ENCODE peak calls at places on chromosomes 11 and 22, in nine cellular contexts. One of them, this sample, is unnamed.

GRCh38 chr11:63858628-63859550 is 20.0 kb downstream of the MARK2 start:
- DNase-seq in NCI-H1092 treated with DMSO at 0.1 percent for 48 hours: no peak
- DNase-seq in HTR-8/SVneo: no peak
- DNase-seq in small intestine: peak
- DNase-seq in A549: no peak
- DNase-seq in astrocyte of the spinal cord: peak
- DNase-seq in activated gamma-delta T cell: no peak
- DNase-seq in NCI-H2171 treated with DMSO at 0.1 percent for 48 hours: no peak
- DNase-seq in CD8-positive, alpha-beta T cell: no peak
- DNase-seq in this sample: peak

GRCh38 chr11:134640971-134641968 is 229.2 kb upstream of the B3GAT1 start:
- DNase-seq in NCI-H1092 treated with DMSO at 0.1 percent for 48 hours: no peak
- DNase-seq in HTR-8/SVneo: no peak
- DNase-seq in small intestine: no peak
- DNase-seq in A549: no peak
- DNase-seq in astrocyte of the spinal cord: no peak
- DNase-seq in activated gamma-delta T cell: no peak
- DNase-seq in NCI-H2171 treated with DMSO at 0.1 percent for 48 hours: no peak
- DNase-seq in CD8-positive, alpha-beta T cell: no peak
- DNase-seq in this sample: no peak

GRCh38 chr11:870418-870817 is 27.8 kb downstream of the TSPAN4 start:
- DNase-seq in NCI-H1092 treated with DMSO at 0.1 percent for 48 hours: no peak
- DNase-seq in HTR-8/SVneo: no peak
- DNase-seq in small intestine: no peak
- DNase-seq in A549: no peak
- DNase-seq in astrocyte of the spinal cord: no peak
- DNase-seq in activated gamma-delta T cell: no peak
- DNase-seq in NCI-H2171 treated with DMSO at 0.1 percent for 48 hours: no peak
- DNase-seq in CD8-positive, alpha-beta T cell: no peak
- DNase-seq in this sample: no peak

GRCh38 chr11:124602751-124603150 is 8.5 kb upstream of the PANX3 start:
- DNase-seq in NCI-H1092 treated with DMSO at 0.1 percent for 48 hours: no peak
- DNase-seq in HTR-8/SVneo: no peak
- DNase-seq in small intestine: no peak
- DNase-seq in A549: no peak
- DNase-seq in astrocyte of the spinal cord: no peak
- DNase-seq in activated gamma-delta T cell: no peak
- DNase-seq in NCI-H2171 treated with DMSO at 0.1 percent for 48 hours: no peak
- DNase-seq in CD8-positive, alpha-beta T cell: no peak
- DNase-seq in this sample: no peak

GRCh38 chr22:32985899-32986772 is 72.0 kb downstream of the SYN3 start:
- DNase-seq in NCI-H1092 treated with DMSO at 0.1 percent for 48 hours: peak
- DNase-seq in HTR-8/SVneo: peak
- DNase-seq in small intestine: peak
- DNase-seq in A549: peak
- DNase-seq in astrocyte of the spinal cord: peak
- DNase-seq in activated gamma-delta T cell: no peak
- DNase-seq in NCI-H2171 treated with DMSO at 0.1 percent for 48 hours: peak
- DNase-seq in CD8-positive, alpha-beta T cell: peak
- DNase-seq in this sample: peak

GRCh38 chr11:70674605-70675004 is 276.3 kb downstream of the CTTN start:
- DNase-seq in NCI-H1092 treated with DMSO at 0.1 percent for 48 hours: no peak
- DNase-seq in HTR-8/SVneo: no peak
- DNase-seq in small intestine: no peak
- DNase-seq in A549: no peak
- DNase-seq in astrocyte of the spinal cord: no peak
- DNase-seq in activated gamma-delta T cell: no peak
- DNase-seq in NCI-H2171 treated with DMSO at 0.1 percent for 48 hours: no peak
- DNase-seq in CD8-positive, alpha-beta T cell: no peak
- DNase-seq in this sample: no peak

GRCh38 chr22:41217553-41218157 is 12.5 kb downstream of the L3MBTL2 start:
- DNase-seq in NCI-H1092 treated with DMSO at 0.1 percent for 48 hours: peak
- DNase-seq in HTR-8/SVneo: no peak
- DNase-seq in small intestine: peak
- DNase-seq in A549: no peak
- DNase-seq in astrocyte of the spinal cord: peak
- DNase-seq in activated gamma-delta T cell: no peak
- DNase-seq in NCI-H2171 treated with DMSO at 0.1 percent for 48 hours: no peak
- DNase-seq in CD8-positive, alpha-beta T cell: no peak
- DNase-seq in this sample: peak

GRCh38 chr11:18392434-18393321 is 1.7 kb upstream of the LDHA start:
- DNase-seq in NCI-H1092 treated with DMSO at 0.1 percent for 48 hours: no peak
- DNase-seq in HTR-8/SVneo: no peak
- DNase-seq in small intestine: no peak
- DNase-seq in A549: no peak
- DNase-seq in astrocyte of the spinal cord: no peak
- DNase-seq in activated gamma-delta T cell: no peak
- DNase-seq in NCI-H2171 treated with DMSO at 0.1 percent for 48 hours: no peak
- DNase-seq in CD8-positive, alpha-beta T cell: no peak
- DNase-seq in this sample: no peak

GRCh38 chr11:46345131-46345597 is 2.1 kb upstream of the DGKZ start:
- DNase-seq in NCI-H1092 treated with DMSO at 0.1 percent for 48 hours: no peak
- DNase-seq in HTR-8/SVneo: no peak
- DNase-seq in small intestine: no peak
- DNase-seq in A549: no peak
- DNase-seq in astrocyte of the spinal cord: no peak
- DNase-seq in activated gamma-delta T cell: no peak
- DNase-seq in NCI-H2171 treated with DMSO at 0.1 percent for 48 hours: peak
- DNase-seq in CD8-positive, alpha-beta T cell: no peak
- DNase-seq in this sample: no peak

GRCh38 chr22:39317084-39317755 is 2.2 kb downstream of the RPL3 start:
- DNase-seq in NCI-H1092 treated with DMSO at 0.1 percent for 48 hours: no peak
- DNase-seq in HTR-8/SVneo: no peak
- DNase-seq in small intestine: no peak
- DNase-seq in A549: no peak
- DNase-seq in astrocyte of the spinal cord: no peak
- DNase-seq in activated gamma-delta T cell: no peak
- DNase-seq in NCI-H2171 treated with DMSO at 0.1 percent for 48 hours: no peak
- DNase-seq in CD8-positive, alpha-beta T cell: no peak
- DNase-seq in this sample: no peak

GRCh38 chr11:20015101-20015500 is 145.2 kb downstream of the DBX1 start:
- DNase-seq in NCI-H1092 treated with DMSO at 0.1 percent for 48 hours: no peak
- DNase-seq in HTR-8/SVneo: no peak
- DNase-seq in small intestine: no peak
- DNase-seq in A549: no peak
- DNase-seq in astrocyte of the spinal cord: no peak
- DNase-seq in activated gamma-delta T cell: no peak
- DNase-seq in NCI-H2171 treated with DMSO at 0.1 percent for 48 hours: no peak
- DNase-seq in CD8-positive, alpha-beta T cell: no peak
- DNase-seq in this sample: no peak

GRCh38 chr11:115965754-115966504 is 461.7 kb upstream of the CADM1 start:
- DNase-seq in NCI-H1092 treated with DMSO at 0.1 percent for 48 hours: peak
- DNase-seq in HTR-8/SVneo: no peak
- DNase-seq in small intestine: no peak
- DNase-seq in A549: no peak
- DNase-seq in astrocyte of the spinal cord: no peak
- DNase-seq in activated gamma-delta T cell: no peak
- DNase-seq in NCI-H2171 treated with DMSO at 0.1 percent for 48 hours: no peak
- DNase-seq in CD8-positive, alpha-beta T cell: no peak
- DNase-seq in this sample: no peak

GRCh38 chr22:20803696-20804324 is 29.9 kb downstream of the SERPIND1 start:
- DNase-seq in NCI-H1092 treated with DMSO at 0.1 percent for 48 hours: no peak
- DNase-seq in HTR-8/SVneo: peak
- DNase-seq in small intestine: peak
- DNase-seq in A549: peak
- DNase-seq in astrocyte of the spinal cord: peak
- DNase-seq in activated gamma-delta T cell: no peak
- DNase-seq in NCI-H2171 treated with DMSO at 0.1 percent for 48 hours: peak
- DNase-seq in CD8-positive, alpha-beta T cell: no peak
- DNase-seq in this sample: peak

GRCh38 chr11:14645985-14646900 is 2.6 kb downstream of the PDE3B start:
- DNase-seq in NCI-H1092 treated with DMSO at 0.1 percent for 48 hours: no peak
- DNase-seq in HTR-8/SVneo: no peak
- DNase-seq in small intestine: peak
- DNase-seq in A549: no peak
- DNase-seq in astrocyte of the spinal cord: no peak
- DNase-seq in activated gamma-delta T cell: no peak
- DNase-seq in NCI-H2171 treated with DMSO at 0.1 percent for 48 hours: no peak
- DNase-seq in CD8-positive, alpha-beta T cell: no peak
- DNase-seq in this sample: no peak

GRCh38 chr11:7900686-7901085 is 30.4 kb downstream of the OR10A6 start:
- DNase-seq in NCI-H1092 treated with DMSO at 0.1 percent for 48 hours: no peak
- DNase-seq in HTR-8/SVneo: no peak
- DNase-seq in small intestine: peak
- DNase-seq in A549: no peak
- DNase-seq in astrocyte of the spinal cord: no peak
- DNase-seq in activated gamma-delta T cell: no peak
- DNase-seq in NCI-H2171 treated with DMSO at 0.1 percent for 48 hours: no peak
- DNase-seq in CD8-positive, alpha-beta T cell: no peak
- DNase-seq in this sample: no peak

GRCh38 chr11:34416746-34417145 is 22.0 kb upstream of the CAT start:
- DNase-seq in NCI-H1092 treated with DMSO at 0.1 percent for 48 hours: no peak
- DNase-seq in HTR-8/SVneo: no peak
- DNase-seq in small intestine: no peak
- DNase-seq in A549: no peak
- DNase-seq in astrocyte of the spinal cord: no peak
- DNase-seq in activated gamma-delta T cell: no peak
- DNase-seq in NCI-H2171 treated with DMSO at 0.1 percent for 48 hours: no peak
- DNase-seq in CD8-positive, alpha-beta T cell: no peak
- DNase-seq in this sample: no peak

GRCh38 chr11:121881806-121882205 is 234.2 kb downstream of the BLID start:
- DNase-seq in NCI-H1092 treated with DMSO at 0.1 percent for 48 hours: no peak
- DNase-seq in HTR-8/SVneo: no peak
- DNase-seq in small intestine: no peak
- DNase-seq in A549: no peak
- DNase-seq in astrocyte of the spinal cord: peak
- DNase-seq in activated gamma-delta T cell: no peak
- DNase-seq in NCI-H2171 treated with DMSO at 0.1 percent for 48 hours: no peak
- DNase-seq in CD8-positive, alpha-beta T cell: no peak
- DNase-seq in this sample: no peak

GRCh38 chr11:123590296-123590912 is 64.0 kb downstream of the SCN3B start:
- DNase-seq in NCI-H1092 treated with DMSO at 0.1 percent for 48 hours: no peak
- DNase-seq in HTR-8/SVneo: peak
- DNase-seq in small intestine: peak
- DNase-seq in A549: peak
- DNase-seq in astrocyte of the spinal cord: peak
- DNase-seq in activated gamma-delta T cell: no peak
- DNase-seq in NCI-H2171 treated with DMSO at 0.1 percent for 48 hours: no peak
- DNase-seq in CD8-positive, alpha-beta T cell: no peak
- DNase-seq in this sample: no peak

GRCh38 chr22:45469573-45470383 is 32.9 kb upstream of the FBLN1 start:
- DNase-seq in NCI-H1092 treated with DMSO at 0.1 percent for 48 hours: no peak
- DNase-seq in HTR-8/SVneo: no peak
- DNase-seq in small intestine: no peak
- DNase-seq in A549: no peak
- DNase-seq in astrocyte of the spinal cord: no peak
- DNase-seq in activated gamma-delta T cell: no peak
- DNase-seq in NCI-H2171 treated with DMSO at 0.1 percent for 48 hours: peak
- DNase-seq in CD8-positive, alpha-beta T cell: no peak
- DNase-seq in this sample: no peak

GRCh38 chr11:120828847-120829246 is 195.1 kb upstream of the TBCEL start:
- DNase-seq in NCI-H1092 treated with DMSO at 0.1 percent for 48 hours: no peak
- DNase-seq in HTR-8/SVneo: no peak
- DNase-seq in small intestine: no peak
- DNase-seq in A549: no peak
- DNase-seq in astrocyte of the spinal cord: no peak
- DNase-seq in activated gamma-delta T cell: no peak
- DNase-seq in NCI-H2171 treated with DMSO at 0.1 percent for 48 hours: no peak
- DNase-seq in CD8-positive, alpha-beta T cell: no peak
- DNase-seq in this sample: no peak

GRCh38 chr11:95459268-95460040 is 228.5 kb upstream of the SESN3 start:
- DNase-seq in NCI-H1092 treated with DMSO at 0.1 percent for 48 hours: peak
- DNase-seq in HTR-8/SVneo: no peak
- DNase-seq in small intestine: no peak
- DNase-seq in A549: no peak
- DNase-seq in astrocyte of the spinal cord: no peak
- DNase-seq in activated gamma-delta T cell: no peak
- DNase-seq in NCI-H2171 treated with DMSO at 0.1 percent for 48 hours: peak
- DNase-seq in CD8-positive, alpha-beta T cell: no peak
- DNase-seq in this sample: no peak

GRCh38 chr11:7575841-7576451 is 62.1 kb downstream of the PPFIBP2 start:
- DNase-seq in NCI-H1092 treated with DMSO at 0.1 percent for 48 hours: no peak
- DNase-seq in HTR-8/SVneo: no peak
- DNase-seq in small intestine: peak
- DNase-seq in A549: peak
- DNase-seq in astrocyte of the spinal cord: no peak
- DNase-seq in activated gamma-delta T cell: no peak
- DNase-seq in NCI-H2171 treated with DMSO at 0.1 percent for 48 hours: peak
- DNase-seq in CD8-positive, alpha-beta T cell: no peak
- DNase-seq in this sample: peak

GRCh38 chr11:587978-588380 is 11.7 kb downstream of the PHRF1 start:
- DNase-seq in NCI-H1092 treated with DMSO at 0.1 percent for 48 hours: no peak
- DNase-seq in HTR-8/SVneo: peak
- DNase-seq in small intestine: peak
- DNase-seq in A549: peak
- DNase-seq in astrocyte of the spinal cord: peak
- DNase-seq in activated gamma-delta T cell: no peak
- DNase-seq in NCI-H2171 treated with DMSO at 0.1 percent for 48 hours: no peak
- DNase-seq in CD8-positive, alpha-beta T cell: peak
- DNase-seq in this sample: no peak

GRCh38 chr22:35310556-35311550 is 11.2 kb downstream of the TOM1 start:
- DNase-seq in NCI-H1092 treated with DMSO at 0.1 percent for 48 hours: no peak
- DNase-seq in HTR-8/SVneo: no peak
- DNase-seq in small intestine: peak
- DNase-seq in A549: no peak
- DNase-seq in astrocyte of the spinal cord: no peak
- DNase-seq in activated gamma-delta T cell: no peak
- DNase-seq in NCI-H2171 treated with DMSO at 0.1 percent for 48 hours: no peak
- DNase-seq in CD8-positive, alpha-beta T cell: no peak
- DNase-seq in this sample: no peak

GRCh38 chr11:45332486-45332934 is 46.4 kb upstream of the SYT13 start:
- DNase-seq in NCI-H1092 treated with DMSO at 0.1 percent for 48 hours: peak
- DNase-seq in HTR-8/SVneo: peak
- DNase-seq in small intestine: peak
- DNase-seq in A549: peak
- DNase-seq in astrocyte of the spinal cord: peak
- DNase-seq in activated gamma-delta T cell: no peak
- DNase-seq in NCI-H2171 treated with DMSO at 0.1 percent for 48 hours: peak
- DNase-seq in CD8-positive, alpha-beta T cell: no peak
- DNase-seq in this sample: peak

GRCh38 chr11:29782447-29782846 is 234.4 kb downstream of the KCNA4 start:
- DNase-seq in NCI-H1092 treated with DMSO at 0.1 percent for 48 hours: no peak
- DNase-seq in HTR-8/SVneo: no peak
- DNase-seq in small intestine: no peak
- DNase-seq in A549: no peak
- DNase-seq in astrocyte of the spinal cord: no peak
- DNase-seq in activated gamma-delta T cell: no peak
- DNase-seq in NCI-H2171 treated with DMSO at 0.1 percent for 48 hours: no peak
- DNase-seq in CD8-positive, alpha-beta T cell: no peak
- DNase-seq in this sample: peak

GRCh38 chr11:45184640-45185039 is 38.2 kb downstream of the PRDM11 start:
- DNase-seq in NCI-H1092 treated with DMSO at 0.1 percent for 48 hours: no peak
- DNase-seq in HTR-8/SVneo: no peak
- DNase-seq in small intestine: no peak
- DNase-seq in A549: no peak
- DNase-seq in astrocyte of the spinal cord: no peak
- DNase-seq in activated gamma-delta T cell: no peak
- DNase-seq in NCI-H2171 treated with DMSO at 0.1 percent for 48 hours: no peak
- DNase-seq in CD8-positive, alpha-beta T cell: no peak
- DNase-seq in this sample: no peak

GRCh38 chr11:78630155-78630554 is 55.5 kb upstream of the NARS2 start:
- DNase-seq in NCI-H1092 treated with DMSO at 0.1 percent for 48 hours: no peak
- DNase-seq in HTR-8/SVneo: no peak
- DNase-seq in small intestine: no peak
- DNase-seq in A549: no peak
- DNase-seq in astrocyte of the spinal cord: no peak
- DNase-seq in activated gamma-delta T cell: no peak
- DNase-seq in NCI-H2171 treated with DMSO at 0.1 percent for 48 hours: no peak
- DNase-seq in CD8-positive, alpha-beta T cell: no peak
- DNase-seq in this sample: no peak

GRCh38 chr11:58573451-58574104 is 2.1 kb downstream of the LPXN start:
- DNase-seq in NCI-H1092 treated with DMSO at 0.1 percent for 48 hours: no peak
- DNase-seq in HTR-8/SVneo: peak
- DNase-seq in small intestine: no peak
- DNase-seq in A549: peak
- DNase-seq in astrocyte of the spinal cord: peak
- DNase-seq in activated gamma-delta T cell: no peak
- DNase-seq in NCI-H2171 treated with DMSO at 0.1 percent for 48 hours: no peak
- DNase-seq in CD8-positive, alpha-beta T cell: peak
- DNase-seq in this sample: peak

GRCh38 chr11:12599408-12600143 is 74.6 kb upstream of the TEAD1 start:
- DNase-seq in NCI-H1092 treated with DMSO at 0.1 percent for 48 hours: peak
- DNase-seq in HTR-8/SVneo: peak
- DNase-seq in small intestine: peak
- DNase-seq in A549: peak
- DNase-seq in astrocyte of the spinal cord: no peak
- DNase-seq in activated gamma-delta T cell: no peak
- DNase-seq in NCI-H2171 treated with DMSO at 0.1 percent for 48 hours: no peak
- DNase-seq in CD8-positive, alpha-beta T cell: peak
- DNase-seq in this sample: peak

GRCh38 chr22:20994128-20994901 is 7.6 kb downstream of the THAP7 start:
- DNase-seq in NCI-H1092 treated with DMSO at 0.1 percent for 48 hours: no peak
- DNase-seq in HTR-8/SVneo: no peak
- DNase-seq in small intestine: no peak
- DNase-seq in A549: no peak
- DNase-seq in astrocyte of the spinal cord: no peak
- DNase-seq in activated gamma-delta T cell: no peak
- DNase-seq in NCI-H2171 treated with DMSO at 0.1 percent for 48 hours: no peak
- DNase-seq in CD8-positive, alpha-beta T cell: no peak
- DNase-seq in this sample: no peak